ENCODE peak calls at places on chromosomes 3 and 15, in six cellular contexts. One of them, this sample, is unnamed.

GRCh38 chr3:67017211-67017610 is 19.1 kb downstream of the KBTBD8 start:
- DNase-seq in small intestine: peak; percentile 3
- DNase-seq in uterus: no peak
- DNase-seq in lower lobe of right lung: no peak
- DNase-seq in PC-3: no peak
- DNase-seq in upper lobe of right lung: no peak
- DNase-seq in this sample: no peak

GRCh38 chr3:171777608-171777995 is 32.7 kb downstream of the PLD1 start:
- DNase-seq in small intestine: no peak
- DNase-seq in uterus: no peak
- DNase-seq in lower lobe of right lung: no peak
- DNase-seq in PC-3: no peak
- DNase-seq in upper lobe of right lung: no peak
- DNase-seq in this sample: no peak

GRCh38 chr3:52293491-52294319 is 6.1 kb downstream of the GLYCTK start:
- DNase-seq in small intestine: no peak
- DNase-seq in uterus: no peak
- DNase-seq in lower lobe of right lung: peak; percentile 16
- DNase-seq in PC-3: no peak
- DNase-seq in upper lobe of right lung: no peak
- DNase-seq in this sample: no peak

GRCh38 chr3:128697336-128697735 is 28.6 kb upstream of the RAB7A start:
- DNase-seq in small intestine: no peak
- DNase-seq in uterus: no peak
- DNase-seq in lower lobe of right lung: no peak
- DNase-seq in PC-3: no peak
- DNase-seq in upper lobe of right lung: no peak
- DNase-seq in this sample: no peak

GRCh38 chr15:52787549-52788098 is 2.5 kb downstream of the ONECUT1 start:
- DNase-seq in small intestine: no peak
- DNase-seq in uterus: no peak
- DNase-seq in lower lobe of right lung: no peak
- DNase-seq in PC-3: no peak
- DNase-seq in upper lobe of right lung: no peak
- DNase-seq in this sample: no peak

GRCh38 chr3:62439978-62440377 is 66.6 kb upstream of the FEZF2 start:
- DNase-seq in small intestine: no peak
- DNase-seq in uterus: no peak
- DNase-seq in lower lobe of right lung: no peak
- DNase-seq in PC-3: no peak
- DNase-seq in upper lobe of right lung: no peak
- DNase-seq in this sample: no peak

GRCh38 chr3:150062492-150062891 is 91.8 kb upstream of the PFN2 start:
- DNase-seq in small intestine: no peak
- DNase-seq in uterus: no peak
- DNase-seq in lower lobe of right lung: no peak
- DNase-seq in PC-3: no peak
- DNase-seq in upper lobe of right lung: no peak
- DNase-seq in this sample: no peak

GRCh38 chr3:188594137-188594536 is 440.2 kb downstream of the LPP start:
- DNase-seq in small intestine: no peak
- DNase-seq in uterus: no peak
- DNase-seq in lower lobe of right lung: no peak
- DNase-seq in PC-3: peak; percentile 86
- DNase-seq in upper lobe of right lung: no peak
- DNase-seq in this sample: no peak

GRCh38 chr3:153881201-153881600 is 240.0 kb upstream of the ARHGEF26 start:
- DNase-seq in small intestine: no peak
- DNase-seq in uterus: no peak
- DNase-seq in lower lobe of right lung: no peak
- DNase-seq in PC-3: peak; percentile 85
- DNase-seq in upper lobe of right lung: no peak
- DNase-seq in this sample: no peak

GRCh38 chr3:129794319-129795201 is 99.0 kb downstream of the TMCC1 start:
- DNase-seq in small intestine: peak; percentile 70
- DNase-seq in uterus: peak; percentile 22
- DNase-seq in lower lobe of right lung: peak; percentile 84
- DNase-seq in PC-3: peak; percentile 92
- DNase-seq in upper lobe of right lung: peak; percentile 88
- DNase-seq in this sample: no peak

GRCh38 chr3:175187586-175187985 is 328.5 kb downstream of the NAALADL2 start:
- DNase-seq in small intestine: no peak
- DNase-seq in uterus: no peak
- DNase-seq in lower lobe of right lung: no peak
- DNase-seq in PC-3: no peak
- DNase-seq in upper lobe of right lung: peak; percentile 26
- DNase-seq in this sample: no peak

GRCh38 chr3:171018151-171018935 is 8.2 kb downstream of the SLC2A2 start:
- DNase-seq in small intestine: peak; percentile 89
- DNase-seq in uterus: no peak
- DNase-seq in lower lobe of right lung: no peak
- DNase-seq in PC-3: no peak
- DNase-seq in upper lobe of right lung: no peak
- DNase-seq in this sample: no peak

GRCh38 chr15:62644216-62644873 is 398.2 kb upstream of the TPM1 start:
- DNase-seq in small intestine: no peak
- DNase-seq in uterus: no peak
- DNase-seq in lower lobe of right lung: no peak
- DNase-seq in PC-3: no peak
- DNase-seq in upper lobe of right lung: no peak
- DNase-seq in this sample: no peak

GRCh38 chr15:40843183-40843884 is 514 bp upstream of the SPINT1 start:
- DNase-seq in small intestine: peak; percentile 31
- DNase-seq in uterus: no peak
- DNase-seq in lower lobe of right lung: no peak
- DNase-seq in PC-3: no peak
- DNase-seq in upper lobe of right lung: no peak
- DNase-seq in this sample: no peak

GRCh38 chr3:1726741-1727140 is 371.9 kb upstream of the CNTN4 start:
- DNase-seq in small intestine: no peak
- DNase-seq in uterus: no peak
- DNase-seq in lower lobe of right lung: no peak
- DNase-seq in PC-3: no peak
- DNase-seq in upper lobe of right lung: no peak
- DNase-seq in this sample: no peak

GRCh38 chr3:48561045-48561736 is 2.4 kb downstream of the UCN2 start:
- DNase-seq in small intestine: no peak
- DNase-seq in uterus: peak; percentile 71
- DNase-seq in lower lobe of right lung: peak; percentile 81
- DNase-seq in PC-3: no peak
- DNase-seq in upper lobe of right lung: peak; percentile 83
- DNase-seq in this sample: no peak

GRCh38 chr3:148924572-148924971 is 59.5 kb downstream of the CPA3 start:
- DNase-seq in small intestine: no peak
- DNase-seq in uterus: no peak
- DNase-seq in lower lobe of right lung: no peak
- DNase-seq in PC-3: peak; percentile 68
- DNase-seq in upper lobe of right lung: no peak
- DNase-seq in this sample: no peak

GRCh38 chr3:37243811-37244748 is 69.7 kb upstream of the LRRFIP2 start:
- DNase-seq in small intestine: peak; percentile 67
- DNase-seq in uterus: peak; percentile 64
- DNase-seq in lower lobe of right lung: peak; percentile 88
- DNase-seq in PC-3: peak; percentile 95
- DNase-seq in upper lobe of right lung: peak; percentile 92
- DNase-seq in this sample: peak; percentile 23

GRCh38 chr3:43996379-43997301 is 245.0 kb upstream of the TOPAZ1 start:
- DNase-seq in small intestine: no peak
- DNase-seq in uterus: no peak
- DNase-seq in lower lobe of right lung: peak; percentile 54
- DNase-seq in PC-3: no peak
- DNase-seq in upper lobe of right lung: peak; percentile 71
- DNase-seq in this sample: no peak

GRCh38 chr3:78741066-78741645 is 1026.6 kb downstream of the ROBO1 start:
- DNase-seq in small intestine: peak; percentile 9
- DNase-seq in uterus: no peak
- DNase-seq in lower lobe of right lung: no peak
- DNase-seq in PC-3: peak; percentile 62
- DNase-seq in upper lobe of right lung: no peak
- DNase-seq in this sample: no peak

GRCh38 chr3:16441306-16441898 is 72.1 kb downstream of the RFTN1 start:
- DNase-seq in small intestine: no peak
- DNase-seq in uterus: no peak
- DNase-seq in lower lobe of right lung: no peak
- DNase-seq in PC-3: no peak
- DNase-seq in upper lobe of right lung: no peak
- DNase-seq in this sample: no peak

GRCh38 chr3:24451461-24452099 is 43.1 kb downstream of the THRB start:
- DNase-seq in small intestine: peak; percentile 98
- DNase-seq in uterus: no peak
- DNase-seq in lower lobe of right lung: no peak
- DNase-seq in PC-3: peak; percentile 67
- DNase-seq in upper lobe of right lung: no peak
- DNase-seq in this sample: no peak

DNA sequence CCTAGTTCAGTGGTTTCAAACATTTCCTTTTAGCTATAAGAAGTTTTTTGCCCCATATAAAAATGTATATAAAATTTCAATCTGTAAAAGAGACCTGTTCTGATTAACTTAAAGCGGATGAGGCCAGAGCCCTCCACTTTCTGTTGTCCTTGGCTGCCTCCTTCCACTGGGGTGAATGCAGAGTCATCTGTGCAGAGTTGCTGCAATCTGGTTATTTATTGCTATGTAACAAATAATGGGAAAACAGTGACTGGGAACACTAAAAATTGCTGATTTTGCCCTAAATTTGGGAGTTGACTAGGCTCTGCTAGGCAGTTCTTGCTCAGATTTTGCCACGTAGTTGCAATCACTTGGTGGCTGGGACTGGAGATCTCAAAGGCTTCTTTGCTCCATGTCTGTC is 637.8 kb downstream of the GRM7 start:
- DNase-seq in small intestine: no peak
- DNase-seq in uterus: no peak
- DNase-seq in lower lobe of right lung: no peak
- DNase-seq in PC-3: no peak
- DNase-seq in upper lobe of right lung: no peak
- DNase-seq in this sample: no peak
- H3K9me3 ChIP-seq in small intestine: no peaks in the 10 kb centered on the region
- H3K9me3 ChIP-seq in uterus: no peaks in the 10 kb centered on the region
- H3K9me3 ChIP-seq in lower lobe of right lung: no peaks in the 10 kb centered on the region
- H3K9me3 ChIP-seq in PC-3: peaks cover 28% of the 10 kb centered on the region
- H3K9me3 ChIP-seq in upper lobe of right lung: no peaks in the 10 kb centered on the region
- H3K9me3 ChIP-seq in this sample: no peaks in the 10 kb centered on the region

GRCh38 chr15:25238126-25238525 is 200.7 kb downstream of the UBE3A start:
- DNase-seq in small intestine: no peak
- DNase-seq in uterus: no peak
- DNase-seq in lower lobe of right lung: peak; percentile 11
- DNase-seq in PC-3: no peak
- DNase-seq in upper lobe of right lung: peak; percentile 50
- DNase-seq in this sample: no peak

GRCh38 chr15:25237291-25237978 is 201.4 kb downstream of the UBE3A start:
- DNase-seq in small intestine: no peak
- DNase-seq in uterus: no peak
- DNase-seq in lower lobe of right lung: peak; percentile 19
- DNase-seq in PC-3: no peak
- DNase-seq in upper lobe of right lung: peak; percentile 31
- DNase-seq in this sample: no peak

GRCh38 chr15:25239471-25240345 is 199.1 kb downstream of the UBE3A start:
- DNase-seq in small intestine: no peak
- DNase-seq in uterus: no peak
- DNase-seq in lower lobe of right lung: peak; percentile 32
- DNase-seq in PC-3: no peak
- DNase-seq in upper lobe of right lung: peak; percentile 42
- DNase-seq in this sample: no peak

GRCh38 chr15:25240461-25241021 is 198.3 kb downstream of the UBE3A start:
- DNase-seq in small intestine: no peak
- DNase-seq in uterus: no peak
- DNase-seq in lower lobe of right lung: peak; percentile 23
- DNase-seq in PC-3: no peak
- DNase-seq in upper lobe of right lung: peak; percentile 53
- DNase-seq in this sample: no peak

DNA sequence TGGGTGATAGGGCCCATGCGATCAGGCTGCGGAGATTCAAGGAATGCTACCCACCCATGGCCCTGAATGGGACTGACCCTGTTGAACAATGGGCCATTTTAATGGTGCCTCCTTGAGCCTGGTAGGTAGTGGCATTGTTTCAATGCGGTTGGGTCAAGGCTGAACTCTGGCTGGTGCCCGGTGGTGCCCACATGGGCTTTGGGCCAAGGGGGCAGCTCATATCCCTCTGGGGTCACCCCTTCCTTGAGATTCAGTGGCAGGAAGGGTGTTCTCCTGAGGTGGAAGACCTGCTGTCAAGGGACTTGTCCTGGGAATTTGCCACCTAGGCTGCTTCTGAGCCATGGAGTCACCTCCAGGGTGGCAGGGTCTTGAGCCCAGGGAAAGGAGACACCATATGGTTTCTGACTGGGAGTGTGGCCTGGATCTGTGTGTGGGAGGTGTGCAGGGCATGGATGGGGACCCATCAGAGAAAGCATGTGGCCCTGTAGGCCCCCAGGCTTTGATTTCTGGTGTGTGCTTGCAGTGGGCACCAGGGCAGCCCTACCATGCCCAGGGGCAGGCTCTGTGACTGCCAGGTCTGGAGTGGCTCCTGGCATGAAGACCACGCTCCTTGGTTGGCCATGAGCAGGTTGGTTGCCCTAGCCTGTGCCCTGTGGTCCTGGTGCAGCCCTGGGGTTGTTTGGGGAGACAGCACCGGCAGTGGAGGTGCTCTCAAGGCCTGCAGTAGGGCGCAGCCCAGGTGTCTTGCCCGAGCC is 199.9 kb downstream of the UBE3A start:
- DNase-seq in small intestine: no peak
- DNase-seq in uterus: no peak
- DNase-seq in lower lobe of right lung: peak; percentile 34
- DNase-seq in PC-3: no peak
- DNase-seq in upper lobe of right lung: peak; percentile 49
- DNase-seq in this sample: peak; percentile 5
- H3K9me3 ChIP-seq in small intestine: peaks cover 7% of the 10 kb centered on the region
- H3K9me3 ChIP-seq in uterus: no peaks in the 10 kb centered on the region
- H3K9me3 ChIP-seq in lower lobe of right lung: no peaks in the 10 kb centered on the region
- H3K9me3 ChIP-seq in PC-3: peaks cover 4% of the 10 kb centered on the region
- H3K9me3 ChIP-seq in upper lobe of right lung: no peaks in the 10 kb centered on the region
- H3K9me3 ChIP-seq in this sample: no peaks in the 10 kb centered on the region

GRCh38 chr3:21226086-21226485 is 524.9 kb downstream of the ZNF385D start:
- DNase-seq in small intestine: no peak
- DNase-seq in uterus: no peak
- DNase-seq in lower lobe of right lung: no peak
- DNase-seq in PC-3: no peak
- DNase-seq in upper lobe of right lung: peak; percentile 43
- DNase-seq in this sample: no peak
- H3K9me3 ChIP-seq in small intestine: no peaks in the 10 kb centered on the region
- H3K9me3 ChIP-seq in uterus: no peaks in the 10 kb centered on the region
- H3K9me3 ChIP-seq in lower lobe of right lung: no peaks in the 10 kb centered on the region
- H3K9me3 ChIP-seq in PC-3: no peaks in the 10 kb centered on the region
- H3K9me3 ChIP-seq in upper lobe of right lung: no peaks in the 10 kb centered on the region
- H3K9me3 ChIP-seq in this sample: no peaks in the 10 kb centered on the region

DNA sequence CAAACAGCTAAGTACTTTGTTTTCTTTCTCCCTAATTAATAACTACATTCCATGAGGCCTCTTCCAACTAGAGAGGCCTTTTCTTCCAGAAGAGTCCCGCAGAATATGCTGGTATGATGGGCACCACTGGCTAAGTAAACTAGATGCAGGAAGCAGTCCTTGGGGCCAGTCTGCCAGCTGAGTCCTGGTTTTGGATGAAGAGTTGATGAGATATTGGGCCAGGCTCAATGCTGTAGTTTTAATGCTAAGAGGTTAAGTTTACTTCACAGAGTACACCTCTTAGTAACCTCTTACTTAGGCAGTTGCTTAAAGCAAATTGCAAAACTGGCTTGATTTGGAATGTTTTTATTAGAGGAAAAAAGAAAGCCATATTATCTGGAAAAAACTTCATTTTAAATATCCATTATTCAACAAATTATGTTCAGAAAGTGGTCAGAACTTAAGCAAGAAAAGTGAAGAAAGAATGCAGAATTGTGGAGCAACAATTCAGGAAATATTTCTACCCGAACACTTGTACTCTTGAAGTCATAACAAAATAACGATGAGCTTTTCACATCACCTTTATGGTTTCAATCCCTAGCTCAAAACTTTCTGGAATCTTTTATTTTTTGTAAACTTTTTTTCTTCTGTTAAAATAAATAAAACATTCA is 178.4 kb upstream of the CDIN1 start:
- DNase-seq in small intestine: no peak
- DNase-seq in uterus: no peak
- DNase-seq in lower lobe of right lung: no peak
- DNase-seq in PC-3: no peak
- DNase-seq in upper lobe of right lung: no peak
- DNase-seq in this sample: no peak
- H3K9me3 ChIP-seq in small intestine: no peaks in the 10 kb centered on the region
- H3K9me3 ChIP-seq in uterus: no peaks in the 10 kb centered on the region
- H3K9me3 ChIP-seq in lower lobe of right lung: no peaks in the 10 kb centered on the region
- H3K9me3 ChIP-seq in PC-3: no peaks in the 10 kb centered on the region
- H3K9me3 ChIP-seq in upper lobe of right lung: no peaks in the 10 kb centered on the region
- H3K9me3 ChIP-seq in this sample: no peaks in the 10 kb centered on the region

This sample was measured in T-helper 17 cell.